ENCODE peak calls at places on chromosomes 6 and 20, in five cellular contexts. N is IMR-90, K is neuronal stem cell, H is H9, A is H1. X is an unnamed sample.

GRCh38 chr6:168192901-168193815 is 114.1 kb upstream of the FRMD1 start:
- DNase-seq in N (no peak), K (no peak), H (peak; percentile 26), A (peak; percentile 45), X (no peak)

GRCh38 chr6:10528170-10528981 is 7.2 kb downstream of the GCNT2 start:
- DNase-seq in N (peak; percentile 55), K (no peak), H (peak; percentile 30), A (no peak), X (peak; percentile 62)

GRCh38 chr6:137910843-137911456 is 43.9 kb downstream of the TNFAIP3 start:
- DNase-seq in N (no peak), K (no peak), H (no peak), A (no peak), X (no peak)

GRCh38 chr20:62629864-62630470 is 12.3 kb upstream of the SLCO4A1 start:
- DNase-seq in N (no peak), K (no peak), H (no peak), A (no peak), X (no peak)

GRCh38 chr6:36052092-36052491 is 24.5 kb downstream of the MAPK14 start:
- DNase-seq in N (no peak), K (no peak), H (no peak), A (no peak), X (no peak)

GRCh38 chr6:62746968-62747367 is 460.9 kb upstream of the KHDRBS2 start:
- DNase-seq in N (no peak), K (no peak), H (no peak), A (no peak), X (no peak)

GRCh38 chr6:39366875-39367618 is 44.5 kb upstream of the KCNK16 start:
- DNase-seq in N (no peak), K (no peak), H (no peak), A (no peak), X (peak; percentile 36)

GRCh38 chr20:47320990-47321805 is 35.3 kb downstream of the ZMYND8 start:
- DNase-seq in N (no peak), K (no peak), H (no peak), A (no peak), X (no peak)

GRCh38 chr6:43453831-43454230 is 1.5 kb downstream of the DLK2 start:
- DNase-seq in N (no peak), K (no peak), H (no peak), A (no peak), X (no peak)

DNA sequence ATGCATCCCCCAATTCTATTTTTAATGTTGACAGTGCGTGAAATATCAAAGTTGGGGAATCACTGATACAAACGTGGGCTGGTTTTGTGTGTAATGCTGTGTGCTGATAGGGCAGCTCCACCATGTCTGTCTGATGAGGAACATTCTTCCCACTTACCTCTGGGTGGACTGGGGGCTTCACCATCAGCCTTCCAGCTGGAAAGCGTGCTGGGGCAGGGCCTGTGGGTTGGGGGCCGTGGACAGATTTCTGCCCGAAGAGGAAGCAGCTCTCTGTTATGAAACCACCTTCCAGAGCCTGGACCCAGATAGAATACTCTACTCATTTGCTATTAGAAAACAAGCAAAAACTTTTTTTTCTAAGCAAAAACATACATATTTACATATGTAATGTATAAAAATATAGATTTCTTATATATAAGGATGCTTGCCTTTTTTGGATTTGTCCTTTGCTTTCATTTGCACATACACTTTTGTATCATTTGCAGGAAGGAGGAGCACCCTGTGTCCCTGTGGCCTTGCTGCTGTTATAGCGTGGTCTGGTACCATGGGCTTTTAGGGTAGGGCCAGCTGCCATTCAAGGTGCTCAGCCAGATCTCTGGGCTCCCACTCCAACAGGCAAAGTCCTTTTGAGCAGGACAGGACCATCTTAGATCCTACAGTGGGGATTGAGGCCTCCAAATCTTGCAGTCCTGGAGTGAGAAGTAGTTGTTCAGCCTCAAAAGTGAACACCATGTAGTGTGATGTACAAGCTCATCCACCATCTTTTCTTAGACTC is 48.1 kb downstream of the DUSP22 start:
- DNase-seq in N (no peak), K (no peak), H (no peak), A (no peak), X (no peak)
- H3K4me2 ChIP-seq in N (no peak overlapping the region), K (no peak overlapping the region), H (no peak overlapping the region), A (no peak overlapping the region), X (no peak overlapping the region)

DNA sequence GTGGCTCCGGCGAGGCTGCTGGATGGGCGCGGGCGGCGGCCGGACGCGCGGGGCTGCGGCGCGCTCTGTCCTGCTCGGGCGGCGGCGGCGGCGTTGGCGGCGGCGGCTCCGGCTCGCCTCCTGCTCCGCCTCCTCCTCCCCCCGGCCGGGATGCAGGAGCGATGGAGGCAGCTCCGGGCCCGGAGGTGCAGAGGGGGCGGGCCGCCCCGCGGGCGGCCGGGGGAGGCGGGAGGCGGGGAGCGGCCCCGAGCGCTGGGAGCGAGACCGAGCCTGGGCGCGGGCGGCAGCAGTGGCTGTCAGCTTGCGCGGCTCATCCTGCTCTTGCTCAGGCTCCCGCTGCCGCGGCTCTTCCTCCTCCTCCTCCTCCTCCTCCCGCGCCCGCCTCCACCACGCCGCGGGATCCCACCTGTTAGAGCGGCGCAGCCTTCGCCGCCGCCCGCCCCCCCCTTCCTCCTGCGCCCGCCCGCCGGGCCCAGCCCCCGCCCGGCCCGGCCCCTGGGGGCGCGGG is at the start of gene NOL4L:
- DNase-seq in N (no peak), K (no peak), H (no peak), A (peak; percentile 69), X (peak; percentile 32)
- H3K14ac ChIP-seq in N (peak within 1 kb of the TSS; percentile 32), K (no peak within 1 kb of the TSS), H (no peak within 1 kb of the TSS), A (no peak within 1 kb of the TSS), X (no peak within 1 kb of the TSS)

GRCh38 chr20:44526129-44526528 is 4.3 kb upstream of the SERINC3 start:
- DNase-seq in N (peak; percentile 52), K (no peak), H (peak; percentile 60), A (no peak), X (no peak)

GRCh38 chr20:44523746-44524145 is 1.9 kb upstream of the SERINC3 start:
- DNase-seq in N (no peak), K (no peak), H (no peak), A (no peak), X (no peak)

GRCh38 chr20:44522841-44523240 is 971 bp upstream of the SERINC3 start:
- DNase-seq in N (no peak), K (no peak), H (no peak), A (no peak), X (no peak)

GRCh38 chr20:44517454-44517853 is 4.4 kb downstream of the SERINC3 start:
- DNase-seq in N (no peak), K (no peak), H (no peak), A (no peak), X (no peak)

DNA sequence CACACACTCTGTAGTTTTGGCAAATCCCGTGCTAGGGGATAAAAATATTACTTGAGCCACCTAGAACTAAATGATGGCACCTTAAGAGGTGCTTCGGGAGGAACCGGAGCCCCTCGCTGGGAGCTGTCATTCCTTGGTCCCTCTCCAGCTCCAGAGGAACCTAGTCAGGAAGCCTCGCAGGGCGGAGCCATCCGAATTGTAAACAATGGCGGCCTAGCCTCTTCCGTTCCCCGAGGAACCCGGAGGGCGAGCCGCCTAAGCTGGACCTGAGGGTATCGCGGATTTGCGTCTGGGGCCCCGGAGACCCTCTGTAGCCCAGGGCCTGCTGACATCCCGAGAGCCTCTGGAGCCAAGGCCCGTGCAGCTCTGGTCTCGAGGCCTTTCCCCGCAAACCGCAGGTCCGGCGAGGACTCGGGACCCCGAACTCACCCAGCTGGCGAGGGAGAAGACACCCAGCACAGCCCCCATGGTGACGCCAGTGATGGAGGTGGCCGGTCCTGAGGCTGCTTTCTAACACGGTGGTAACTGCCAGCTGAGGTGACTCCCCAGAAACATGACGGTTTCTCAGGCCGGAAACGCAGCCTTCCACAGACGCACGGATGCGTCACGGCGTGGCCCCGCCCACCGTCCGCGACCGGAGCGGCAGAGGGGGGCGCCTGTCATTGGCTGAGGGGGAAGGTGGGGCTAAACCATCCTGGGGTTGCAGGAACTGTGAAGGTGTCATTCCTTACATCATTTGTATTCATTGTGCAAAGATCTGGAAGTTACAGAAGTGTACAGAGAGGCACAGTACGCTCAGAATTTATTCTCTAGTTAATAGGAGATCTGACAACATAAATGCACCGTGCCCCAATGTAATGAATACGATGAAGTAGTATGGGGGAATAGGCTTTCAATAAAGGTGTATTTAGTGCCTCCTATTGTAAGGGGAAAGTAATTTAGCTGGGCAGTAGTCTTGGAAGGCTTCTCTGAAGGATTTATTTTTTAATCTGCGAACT is at the start of gene SERINC3:
- DNase-seq in N (peak; percentile 96), K (peak; percentile 81), H (peak; percentile 93), A (peak; percentile 94), X (peak; percentile 98)
- H2BK15ac ChIP-seq in N (peak within 1 kb of the TSS; percentile 31), K (no peak within 1 kb of the TSS), H (no peak within 1 kb of the TSS), A (no peak within 1 kb of the TSS), X (peak within 1 kb of the TSS; percentile 96)

GRCh38 chr6:113539202-113539601 is 317.9 kb upstream of the MARCKS start:
- DNase-seq in N (no peak), K (peak; percentile 9), H (no peak), A (no peak), X (peak; percentile 27)
- H3K4me2 ChIP-seq in N (peak overlapping the region; percentile 77), K (no peak overlapping the region), H (no peak overlapping the region), A (no peak overlapping the region), X (no peak overlapping the region)

GRCh38 chr6:37060195-37060559 is 54.7 kb downstream of the FGD2 start:
- DNase-seq in N (no peak), K (no peak), H (no peak), A (no peak), X (no peak)
- H3K14ac ChIP-seq in N (peak overlapping the region; percentile 94), K (no peak overlapping the region), H (no peak overlapping the region), A (no peak overlapping the region), X (no peak overlapping the region)

GRCh38 chr20:32972181-32973076 is 31.8 kb downstream of the SUN5 start:
- DNase-seq in N (no peak), K (no peak), H (peak; percentile 47), A (peak; percentile 46), X (no peak)
- H2BK15ac ChIP-seq in N (no peak overlapping the region), K (peak overlapping the region; percentile 76), H (no peak overlapping the region), A (peak overlapping the region; percentile 22), X (no peak overlapping the region)

DNA sequence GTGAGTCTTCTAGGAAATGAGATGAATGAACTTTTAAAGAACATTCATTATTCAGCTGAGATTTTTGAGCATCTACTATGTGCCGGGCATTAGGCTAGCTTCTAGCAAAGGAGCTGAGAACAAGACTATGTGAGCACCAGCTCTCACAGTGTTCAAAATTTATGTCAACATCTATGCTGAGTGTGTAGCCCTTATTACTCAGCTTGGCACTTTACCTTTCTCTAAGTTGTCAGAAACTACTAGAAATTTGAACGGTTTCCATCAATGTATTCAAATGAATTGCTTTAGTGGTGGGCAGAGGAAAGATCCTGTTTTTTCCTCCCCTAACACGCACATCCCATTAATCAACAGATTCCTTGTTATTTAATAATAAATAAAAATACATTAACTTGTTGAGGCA is 33.3 kb downstream of the CYP24A1 start:
- DNase-seq in N (no peak), K (no peak), H (no peak), A (no peak), X (no peak)
- H3K4me2 ChIP-seq in N (no peak overlapping the region), K (no peak overlapping the region), H (no peak overlapping the region), A (no peak overlapping the region), X (no peak overlapping the region)

GRCh38 chr20:61041481-61041880 is 210.6 kb upstream of the CDH4 start:
- DNase-seq in N (no peak), K (no peak), H (no peak), A (no peak), X (no peak)

GRCh38 chr20:61042501-61043385 is 209.3 kb upstream of the CDH4 start:
- DNase-seq in N (peak; percentile 18), K (no peak), H (no peak), A (no peak), X (no peak)

DNA sequence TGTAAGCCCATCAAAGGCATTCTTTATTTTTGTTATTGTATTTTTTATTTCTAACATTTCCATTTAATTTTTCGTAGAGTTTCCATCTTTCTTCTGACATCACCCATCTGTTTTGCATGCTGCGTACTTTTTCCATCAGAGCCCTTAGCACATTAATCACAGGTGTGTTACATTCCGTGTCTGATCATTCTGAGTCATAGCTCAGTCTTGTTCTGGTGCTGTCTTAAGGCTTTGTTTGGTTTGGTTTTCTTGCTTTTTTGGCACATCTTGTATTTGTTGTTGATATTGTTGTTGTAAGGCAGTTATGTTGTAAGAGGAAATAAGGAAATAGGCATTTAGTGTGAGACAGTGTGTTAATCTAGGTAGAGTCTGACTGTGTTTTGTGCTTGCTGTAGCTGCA is 214.6 kb upstream of the CDH4 start:
- DNase-seq in N (no peak), K (no peak), H (no peak), A (no peak), X (no peak)
- H3K14ac ChIP-seq in N (no peak overlapping the region), K (no peak overlapping the region), H (no peak overlapping the region), A (no peak overlapping the region), X (no peak overlapping the region)